ENCODE peak calls at places on chromosomes 12 and 14, in nine cellular contexts. W, U, E, S, K, V, Q, P and J are unnamed samples.

GRCh38 chr14:57889245-57889644 is 23.4 kb upstream of the SLC35F4 start:
- DNase-seq in W (peak), U (peak), E (peak), S (no peak), K (no peak), V (peak), Q (peak), P (peak), J (no peak)

GRCh38 chr12:68481181-68481941 is 129.3 kb upstream of the RAP1B start:
- DNase-seq in W (no peak), U (no peak), E (peak), S (peak), K (no peak), V (no peak), Q (no peak), P (peak), J (no peak)

GRCh38 chr12:7907009-7907408 is 29.0 kb downstream of the SLC2A3 start:
- DNase-seq in W (no peak), U (peak), E (peak), S (no peak), K (no peak), V (no peak), Q (no peak), P (peak), J (no peak)

GRCh38 chr12:57111046-57111698 is at the start of gene STAT6:
- DNase-seq in W (no peak), U (peak), E (peak), S (no peak), K (peak), V (no peak), Q (peak), P (peak), J (no peak)

GRCh38 chr14:68747366-68747765 is 45.5 kb downstream of the ZFP36L1 start:
- DNase-seq in W (no peak), U (no peak), E (no peak), S (no peak), K (no peak), V (no peak), Q (peak), P (no peak), J (no peak)

GRCh38 chr12:94938583-94938982 is 64.9 kb downstream of the NDUFA12 start:
- DNase-seq in W (no peak), U (no peak), E (no peak), S (no peak), K (no peak), V (no peak), Q (no peak), P (no peak), J (no peak)

GRCh38 chr12:83016226-83016835 is 329.6 kb downstream of the TMTC2 start:
- DNase-seq in W (no peak), U (peak), E (peak), S (peak), K (no peak), V (no peak), Q (peak), P (peak), J (no peak)

GRCh38 chr12:8493084-8493483 is 20.2 kb upstream of the CLEC4D start:
- DNase-seq in W (no peak), U (no peak), E (no peak), S (no peak), K (no peak), V (no peak), Q (no peak), P (no peak), J (no peak)

GRCh38 chr12:48126953-48127630 is 7.9 kb downstream of the PFKM start:
- DNase-seq in W (no peak), U (no peak), E (no peak), S (no peak), K (no peak), V (no peak), Q (no peak), P (peak), J (no peak)

GRCh38 chr14:55349565-55349964 is 62.1 kb downstream of the ATG14 start:
- DNase-seq in W (no peak), U (no peak), E (no peak), S (no peak), K (no peak), V (no peak), Q (no peak), P (no peak), J (no peak)

GRCh38 chr14:51138353-51139103 is 43.6 kb upstream of the TRIM9 start:
- DNase-seq in W (no peak), U (no peak), E (no peak), S (no peak), K (no peak), V (no peak), Q (no peak), P (no peak), J (no peak)